ENCODE peak calls at places on chromosomes 2 and 18, in seven cellular contexts. U, S, I, E, P, X and C are unnamed samples.
A peak's percentile ranks its signal among the peaks of the same experiment; 100 is the strongest.

GRCh38 chr18:12689256-12689655 is 13.3 kb downstream of the CEP76 start:
- DNase-seq in S (no peak), X (no peak), U (no peak), E (no peak), I (no peak), P (no peak), C (no peak)

GRCh38 chr2:129791651-129792050 is 187.8 kb upstream of the RAB6C start:
- DNase-seq in U (no peak), E (no peak), P (no peak), S (no peak), X (no peak), I (no peak), C (no peak)

GRCh38 chr2:209208211-209208610 is 215.6 kb upstream of the MAP2 start:
- DNase-seq in P (peak; percentile 67), E (peak; percentile 4), U (no peak), I (peak; percentile 54), S (peak; percentile 3), X (peak; percentile 50), C (peak; percentile 26)

GRCh38 chr2:152336854-152337510 is 2.0 kb downstream of the FMNL2 start:
- DNase-seq in P (peak; percentile 24), S (peak; percentile 80), E (peak; percentile 72), X (no peak), I (peak; percentile 41), U (no peak), C (peak; percentile 48)

GRCh38 chr18:711693-712400 is 583 bp downstream of the ENOSF1 start:
- DNase-seq in E (peak; percentile 76), I (peak; percentile 86), P (peak; percentile 30), U (no peak), X (peak; percentile 88), S (peak; percentile 95), C (peak; percentile 74)

GRCh38 chr2:59000796-59001195 is 759.7 kb upstream of the FANCL start:
- DNase-seq in E (peak; percentile 11), S (peak; percentile 86), P (no peak), U (no peak), X (no peak), I (no peak), C (no peak)

GRCh38 chr2:29532451-29532850 is 388.9 kb downstream of the ALK start:
- DNase-seq in X (no peak), I (no peak), S (peak; percentile 37), P (no peak), U (no peak), E (peak; percentile 24), C (no peak)

GRCh38 chr2:240237609-240238151 is 97.2 kb upstream of the OTOS start:
- DNase-seq in U (no peak), E (peak; percentile 83), P (no peak), X (no peak), S (peak; percentile 66), I (peak; percentile 59), C (peak; percentile 83)

GRCh38 chr18:14937271-14937670 is 189.3 kb downstream of the ANKRD30B start:
- DNase-seq in U (no peak), P (no peak), I (no peak), E (no peak), X (no peak), S (no peak), C (no peak)

GRCh38 chr2:134252092-134252775 is 1.6 kb upstream of the MGAT5 start:
- DNase-seq in E (peak; percentile 72), P (no peak), I (no peak), U (no peak), X (peak; percentile 46), S (no peak), C (no peak)

GRCh38 chr2:173578404-173579092 is 223.9 kb downstream of the CDCA7 start:
- DNase-seq in P (no peak), S (no peak), U (no peak), I (no peak), E (no peak), X (no peak), C (no peak)

GRCh38 chr2:183868707-183869106 is 729.6 kb upstream of the ZNF804A start:
- DNase-seq in U (no peak), P (no peak), X (no peak), E (peak; percentile 51), S (peak; percentile 22), I (peak; percentile 55), C (no peak)

GRCh38 chr2:191064590-191064989 is 50.6 kb upstream of the STAT1 start:
- DNase-seq in U (no peak), X (no peak), P (no peak), E (no peak), I (no peak), S (no peak), C (no peak)

GRCh38 chr18:6610436-6610835 is 119.1 kb upstream of the ARHGAP28 start:
- DNase-seq in E (no peak), X (no peak), P (no peak), S (no peak), I (no peak), U (peak; percentile 71), C (no peak)

GRCh38 chr2:209476367-209477191 is 52.7 kb downstream of the MAP2 start:
- DNase-seq in P (peak; percentile 36), X (no peak), E (peak; percentile 86), U (peak; percentile 85), S (peak; percentile 97), I (peak; percentile 98), C (no peak)

GRCh38 chr2:24948506-24948905 is 23.2 kb downstream of the DNAJC27 start:
- DNase-seq in I (no peak), P (no peak), E (no peak), X (no peak), U (no peak), S (no peak), C (no peak)

GRCh38 chr2:45439788-45440773 is 171.0 kb downstream of the SRBD1 start:
- DNase-seq in E (peak; percentile 17), P (no peak), X (peak; percentile 27), S (peak; percentile 58), U (no peak), I (peak; percentile 9), C (no peak)

GRCh38 chr2:191838526-191838925 is 8.4 kb downstream of the CAVIN2 start:
- DNase-seq in S (no peak), U (no peak), P (no peak), E (no peak), I (no peak), X (no peak), C (no peak)

GRCh38 chr18:45517181-45517741 is 98.0 kb upstream of the SLC14A2 start:
- DNase-seq in S (peak; percentile 88), P (no peak), X (no peak), E (peak; percentile 79), U (no peak), I (no peak), C (peak; percentile 57)

GRCh38 chr18:59988098-59988706 is 88.4 kb downstream of the PMAIP1 start:
- DNase-seq in X (peak; percentile 75), U (peak; percentile 21), P (peak; percentile 32), E (peak; percentile 58), S (peak; percentile 86), I (peak; percentile 56), C (peak; percentile 65)

GRCh38 chr2:29270606-29271005 is 155.4 kb downstream of the CLIP4 start:
- DNase-seq in S (no peak), X (no peak), E (no peak), P (no peak), U (no peak), I (no peak), C (no peak)

GRCh38 chr18:13808294-13809024 is 15.5 kb upstream of the MC5R start:
- DNase-seq in X (no peak), E (no peak), S (no peak), P (no peak), I (no peak), U (no peak), C (no peak)

GRCh38 chr18:8980496-8981402 is 121.8 kb upstream of the NDUFV2 start:
- DNase-seq in P (no peak), U (no peak), E (no peak), S (peak; percentile 58), I (no peak), X (no peak), C (no peak)

GRCh38 chr2:67880291-67880761 is 182.5 kb downstream of the C1D start:
- DNase-seq in E (peak; percentile 69), P (peak; percentile 39), S (peak; percentile 28), I (no peak), X (no peak), U (no peak), C (no peak)

GRCh38 chr2:236607471-236608307 is 38.1 kb downstream of the ACKR3 start:
- DNase-seq in P (no peak), X (peak; percentile 13), U (peak; percentile 11), S (peak; percentile 89), I (no peak), E (peak; percentile 92), C (no peak)

GRCh38 chr2:57076856-57077255 is 893.1 kb downstream of the CCDC85A start:
- DNase-seq in S (peak; percentile 84), P (no peak), U (no peak), X (no peak), E (peak; percentile 1), I (peak; percentile 34), C (no peak)

GRCh38 chr18:23151414-23152099 is 16.3 kb downstream of the CABLES1 start:
- DNase-seq in P (no peak), U (no peak), S (no peak), E (no peak), I (peak; percentile 20), X (no peak), C (peak; percentile 55)

GRCh38 chr18:48868468-48869466 is 82.0 kb downstream of the SMAD7 start:
- DNase-seq in I (no peak), U (no peak), E (peak; percentile 40), S (peak; percentile 48), X (peak; percentile 93), P (no peak), C (no peak)

GRCh38 chr2:128661289-128661688 is 342.6 kb upstream of the HS6ST1 start:
- DNase-seq in S (no peak), P (no peak), U (no peak), I (no peak), E (no peak), X (no peak), C (no peak)

GRCh38 chr2:36407403-36407802 is 51.8 kb downstream of the CRIM1 start:
- DNase-seq in P (no peak), E (no peak), X (no peak), S (no peak), U (no peak), I (no peak), C (no peak)

GRCh38 chr2:141508086-141508749 is 622.6 kb downstream of the LRP1B start:
- DNase-seq in U (no peak), S (no peak), X (no peak), E (peak; percentile 20), P (no peak), I (no peak), C (no peak)
- TF ChIP-seq CTCF in U (no peak), S (no peak), X (no peak), E (no peak), P (no peak), I (no peak), C (no peak)

GRCh38 chr2:10721344-10722251 is at the start of gene ATP6V1C2:
- DNase-seq in P (peak; percentile 61), I (peak; percentile 31), S (no peak), X (peak; percentile 47), U (no peak), E (no peak), C (no peak)
- TF ChIP-seq CTCF in P (no peak), I (no peak), S (no peak), X (no peak), U (no peak), E (no peak), C (no peak)

GRCh38 chr2:20350753-20351554 is at the start of gene PUM2:
- DNase-seq in U (peak; percentile 83), I (peak; percentile 96), X (peak; percentile 99), S (peak; percentile 97), P (peak; percentile 97), E (peak; percentile 92), C (peak; percentile 94)
- TF ChIP-seq CTCF in U (no peak), I (no peak), X (no peak), S (peak; percentile 5), P (no peak), E (no peak), C (no peak)

GRCh38 chr2:63777816-63778215 is 63.9 kb upstream of the UGP2 start:
- DNase-seq in E (no peak), I (no peak), P (no peak), S (no peak), X (no peak), U (no peak), C (no peak)
- TF ChIP-seq CTCF in E (no peak), I (no peak), P (no peak), S (no peak), X (no peak), U (no peak), C (no peak)